ENCODE peak calls at places on chromosomes 16 and 17, in five cellular contexts. Z, B, D, P and C are unnamed samples.

GRCh38 chr16:64410306-64410705 is 711.6 kb downstream of the CDH11 start:
- DNase-seq in P (no peak), Z (no peak), D (no peak), B (no peak), C (no peak)

GRCh38 chr17:4593021-4593797 is 8.9 kb downstream of the SMTNL2 start:
- DNase-seq in Z (no peak), B (no peak), P (no peak), D (no peak), C (no peak)

GRCh38 chr17:51133365-51133764 is 12.7 kb upstream of the SPAG9 start:
- DNase-seq in D (no peak), Z (no peak), P (no peak), B (no peak), C (no peak)

GRCh38 chr16:15658149-15658548 is 8.1 kb downstream of the NDE1 start:
- DNase-seq in B (no peak), Z (no peak), P (no peak), D (no peak), C (no peak)

GRCh38 chr16:66344533-66345145 is 21.9 kb upstream of the CDH5 start:
- DNase-seq in B (no peak), D (no peak), Z (peak), P (no peak), C (no peak)

GRCh38 chr16:7221157-7221556 is 111.5 kb upstream of the RBFOX1 start:
- DNase-seq in Z (no peak), P (no peak), D (no peak), B (no peak), C (no peak)

GRCh38 chr16:27759947-27760844 is 210.3 kb downstream of the KATNIP start:
- DNase-seq in P (no peak), Z (no peak), D (no peak), B (no peak), C (no peak)

GRCh38 chr16:79644977-79645667 is 44.6 kb upstream of the MAF start:
- DNase-seq in Z (no peak), D (no peak), P (no peak), B (no peak), C (no peak)

GRCh38 chr17:4968916-4969550 is 1.4 kb upstream of the SPAG7 start:
- DNase-seq in P (no peak), D (no peak), Z (no peak), B (no peak), C (no peak)

GRCh38 chr17:28345420-28346198 is 10.0 kb downstream of the TNFAIP1 start:
- DNase-seq in P (no peak), Z (no peak), B (no peak), D (no peak), C (no peak)

GRCh38 chr16:30903002-30903401 is 6.6 kb downstream of the CTF1 start:
- DNase-seq in D (no peak), P (no peak), B (no peak), Z (no peak), C (no peak)

GRCh38 chr16:25027281-25027680 is 12.1 kb upstream of the ARHGAP17 start:
- DNase-seq in B (no peak), Z (no peak), P (no peak), D (no peak), C (no peak)

DNA sequence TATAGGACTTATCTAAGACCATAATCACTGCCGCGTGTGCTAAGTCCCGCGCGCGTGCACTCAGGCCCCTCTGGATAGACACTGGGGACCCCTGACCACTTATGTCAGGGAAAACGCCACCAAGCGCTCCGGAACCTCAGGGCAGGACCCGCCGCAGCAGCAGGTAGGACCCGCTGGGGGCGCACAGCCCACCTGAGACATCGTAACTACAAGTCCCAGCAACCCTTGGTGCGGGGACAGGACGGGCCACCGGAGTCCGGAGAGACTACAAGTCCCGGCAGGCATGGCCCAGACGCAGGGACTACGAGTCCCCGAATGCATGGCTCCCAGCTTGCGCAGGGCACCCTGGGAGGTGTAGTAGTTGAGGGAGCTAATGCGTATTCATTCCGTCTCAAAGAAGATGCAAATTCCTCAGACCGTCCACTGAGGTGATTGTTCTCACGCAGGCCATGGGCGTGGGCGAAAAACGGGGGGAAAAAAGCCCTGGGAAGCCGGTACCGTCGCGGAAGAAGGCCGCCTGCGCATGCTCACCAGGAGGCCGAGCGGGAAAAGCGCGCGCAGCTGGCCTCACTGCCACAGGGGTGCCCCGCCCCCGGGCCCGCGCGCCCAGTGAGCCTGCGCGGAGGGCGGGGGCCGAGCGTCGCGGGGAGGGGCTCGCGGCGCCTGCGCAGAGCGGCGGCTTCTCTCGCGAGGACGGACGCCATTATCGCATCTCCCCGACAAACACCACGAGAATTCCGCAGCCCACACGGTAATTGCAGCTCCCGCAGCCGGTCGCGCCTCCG is at the start of gene BANP:
- DNase-seq in Z (peak), D (peak), P (peak), B (peak), C (peak)
- TF ChIP-seq POLR2A in Z (peak), D (peak), P (peak), B (peak), C (no peak)

DNA sequence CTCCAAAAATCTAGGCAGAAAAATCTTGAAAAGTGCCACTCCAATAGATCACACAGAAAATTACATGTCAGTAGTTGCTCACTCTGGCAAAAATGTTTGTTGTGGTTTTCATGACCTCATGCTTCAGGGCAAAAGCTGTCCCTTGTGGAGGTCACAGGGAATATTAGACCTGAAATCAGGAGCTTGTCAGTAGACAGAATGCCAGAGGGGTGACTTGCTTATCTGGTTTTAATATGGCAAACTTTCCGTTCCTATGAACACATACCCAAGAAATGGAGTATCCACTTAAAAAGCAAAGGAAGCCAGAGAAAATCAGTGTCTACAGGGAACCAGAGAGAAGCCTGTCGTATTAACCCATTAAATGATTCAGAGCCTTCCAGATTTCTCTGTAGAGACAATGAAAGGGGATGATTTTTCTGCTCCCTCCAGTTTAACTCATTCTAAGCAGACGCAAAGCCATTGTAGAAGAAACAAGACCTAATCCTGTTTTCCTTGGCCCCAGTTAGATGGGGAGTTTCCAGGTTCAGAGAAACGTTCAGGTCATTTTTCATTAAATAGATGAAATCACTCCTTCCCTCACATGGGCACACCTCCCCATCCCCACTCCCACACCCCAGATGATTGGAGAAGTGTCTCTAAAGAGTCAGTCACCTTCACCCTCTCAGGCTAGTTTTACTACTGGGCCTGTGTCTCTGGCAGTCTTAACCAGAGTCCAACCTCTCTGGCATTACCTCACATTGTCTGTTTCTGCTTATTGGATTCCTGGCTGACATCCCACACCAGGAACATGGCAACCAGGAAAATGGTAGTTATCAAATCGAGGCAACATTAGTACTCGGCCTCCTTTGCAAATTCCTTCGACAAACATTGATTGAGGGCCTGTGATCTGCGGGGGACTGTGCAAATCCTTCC is 6.0 kb downstream of the SOX9 start:
- DNase-seq in P (no peak), Z (peak), D (no peak), B (no peak), C (no peak)
- TF ChIP-seq POLR2AphosphoS5 in P (no peak), Z (peak), D (no peak), B (peak), C (peak)

GRCh38 chr17:45046536-45047125 is 4.8 kb downstream of the DCAKD start:
- DNase-seq in B (peak), Z (no peak), D (no peak), P (no peak), C (no peak)

GRCh38 chr17:45042346-45043120 is 8.9 kb downstream of the DCAKD start:
- DNase-seq in Z (no peak), P (no peak), D (peak), B (no peak), C (no peak)

GRCh38 chr17:45043268-45043681 is 8.2 kb downstream of the DCAKD start:
- DNase-seq in D (no peak), Z (no peak), B (no peak), P (no peak), C (no peak)

GRCh38 chr17:45040459-45040858 is 11.0 kb downstream of the DCAKD start:
- DNase-seq in B (no peak), Z (no peak), P (peak), D (no peak), C (no peak)

DNA sequence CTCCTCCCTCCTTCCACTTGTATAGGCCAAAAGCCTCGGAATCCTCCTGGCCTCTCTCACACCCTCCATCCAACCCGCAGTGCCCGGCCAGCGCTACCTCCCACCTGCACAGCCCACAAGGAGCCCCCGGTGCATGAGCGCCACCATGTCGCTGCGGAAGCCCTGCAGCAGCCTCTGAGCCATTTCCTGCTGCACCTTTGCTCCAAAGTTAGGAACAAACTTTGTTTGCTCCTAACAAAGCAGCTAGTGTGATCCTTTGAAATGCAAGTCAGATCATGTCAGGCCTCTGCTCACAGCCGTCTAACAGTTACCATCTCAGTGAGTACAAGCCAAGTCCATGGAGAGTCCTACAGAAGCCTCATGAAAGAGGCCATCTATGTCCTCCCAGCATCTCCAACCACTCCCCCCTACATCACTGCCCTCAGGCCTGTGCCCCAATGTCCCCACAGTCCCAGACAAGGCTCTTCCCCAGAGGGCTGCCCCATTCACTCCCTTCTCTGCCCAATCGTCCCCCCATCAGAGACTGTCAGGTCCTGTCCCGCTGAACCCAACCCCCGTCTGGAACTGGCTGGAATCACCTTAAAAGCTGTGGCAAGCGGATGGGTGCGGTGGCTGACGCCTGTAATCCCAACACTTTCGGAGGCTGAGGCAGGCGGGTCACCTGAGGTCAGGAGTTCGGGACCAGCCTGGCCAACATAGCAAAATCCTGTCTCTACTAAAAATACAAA is 7.5 kb downstream of the DCAKD start:
- DNase-seq in P (no peak), Z (peak), B (no peak), D (no peak), C (no peak)
- TF ChIP-seq TAF1 in P (no peak), Z (no peak), B (no peak), D (no peak), C (no peak)

DNA sequence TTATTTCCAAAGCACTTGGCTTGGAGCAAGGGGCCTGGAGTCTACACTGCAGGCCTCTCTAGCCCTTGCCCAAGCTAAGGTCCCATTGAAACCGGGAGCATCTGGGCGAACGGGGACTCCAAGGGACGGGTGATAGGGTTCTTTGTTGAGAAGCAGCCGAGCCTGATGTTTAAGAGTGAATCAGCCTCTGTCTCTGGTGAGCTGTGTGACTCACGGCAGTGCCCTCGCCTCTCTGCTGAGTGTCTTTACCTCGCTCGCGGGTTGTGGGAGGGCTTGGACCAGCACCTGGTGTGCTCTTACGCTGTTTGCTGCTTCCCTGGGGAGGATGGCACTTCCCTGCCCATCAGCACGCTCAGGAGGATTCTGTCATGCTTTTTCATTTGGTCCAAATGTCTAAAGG is 1.3 kb downstream of the HGS start:
- DNase-seq in B (no peak), Z (no peak), P (no peak), D (no peak), C (peak)
- TF ChIP-seq POLR2A in B (peak), Z (no peak), P (no peak), D (no peak), C (no peak)

DNA sequence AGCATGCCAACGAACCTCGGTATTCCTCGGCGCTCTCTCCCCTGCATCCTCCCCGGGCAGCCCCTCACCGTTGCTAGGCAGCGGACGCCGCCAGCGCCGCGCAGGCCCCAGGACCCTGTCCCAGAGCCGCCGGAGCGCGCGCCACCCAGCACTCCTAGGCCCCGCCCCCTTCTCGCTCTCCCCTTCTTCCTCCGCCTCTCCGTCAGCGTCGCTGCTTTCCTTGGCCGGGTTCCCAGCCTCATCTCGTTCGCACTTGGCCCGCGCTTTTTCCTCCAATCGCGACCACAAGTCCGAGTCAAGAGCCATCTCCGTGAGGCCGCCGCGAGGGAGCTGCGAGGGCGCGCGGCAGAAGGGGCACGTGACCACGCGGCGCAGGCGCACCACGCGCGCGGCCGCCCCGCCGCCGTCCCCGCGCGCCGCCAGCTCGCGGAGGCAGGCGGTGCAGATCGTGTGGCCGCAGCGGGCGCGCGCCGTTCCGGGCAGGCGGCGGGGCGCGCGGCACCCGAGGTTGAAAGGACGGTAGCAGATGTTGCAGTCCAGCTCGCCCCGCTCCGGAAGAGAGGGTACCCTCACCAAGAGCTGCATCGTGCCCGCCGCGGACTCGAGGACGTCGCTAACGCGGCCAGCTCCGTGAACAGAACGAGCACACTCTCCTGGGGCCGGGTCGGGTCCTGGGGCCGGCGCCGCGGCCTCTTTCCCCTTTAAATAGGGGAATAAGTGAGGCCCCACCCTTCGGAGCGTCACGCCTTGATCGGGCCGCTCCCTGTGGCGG is at the start of gene RNF227:
- DNase-seq in P (peak), Z (peak), B (peak), D (peak), C (peak)
- TF ChIP-seq POLR2AphosphoS5 in P (no peak), Z (no peak), B (no peak), D (peak), C (peak)

GRCh38 chr16:9374076-9374475 is 282.6 kb downstream of the HAPSTR1 start:
- DNase-seq in P (no peak), Z (no peak), B (no peak), D (no peak), C (no peak)

GRCh38 chr16:9378876-9379275 is 287.4 kb downstream of the HAPSTR1 start:
- DNase-seq in D (no peak), P (no peak), Z (peak), B (no peak), C (no peak)

GRCh38 chr16:9370071-9370491 is 278.6 kb downstream of the HAPSTR1 start:
- DNase-seq in B (no peak), Z (no peak), D (no peak), P (no peak), C (no peak)

GRCh38 chr16:9371713-9372448 is 280.4 kb downstream of the HAPSTR1 start:
- DNase-seq in D (no peak), B (no peak), P (no peak), Z (no peak), C (no peak)

GRCh38 chr16:9372934-9373890 is 281.8 kb downstream of the HAPSTR1 start:
- DNase-seq in P (no peak), Z (no peak), D (no peak), B (no peak), C (no peak)
- TF ChIP-seq TAF1 in P (no peak), Z (no peak), D (no peak), B (no peak), C (no peak)

GRCh38 chr17:43530303-43531081 is 15.6 kb downstream of the ETV4 start:
- DNase-seq in B (no peak), D (no peak), P (peak), Z (peak), C (no peak)
- TF ChIP-seq POLR2A in B (no peak), D (no peak), P (peak), Z (peak), C (no peak)

DNA sequence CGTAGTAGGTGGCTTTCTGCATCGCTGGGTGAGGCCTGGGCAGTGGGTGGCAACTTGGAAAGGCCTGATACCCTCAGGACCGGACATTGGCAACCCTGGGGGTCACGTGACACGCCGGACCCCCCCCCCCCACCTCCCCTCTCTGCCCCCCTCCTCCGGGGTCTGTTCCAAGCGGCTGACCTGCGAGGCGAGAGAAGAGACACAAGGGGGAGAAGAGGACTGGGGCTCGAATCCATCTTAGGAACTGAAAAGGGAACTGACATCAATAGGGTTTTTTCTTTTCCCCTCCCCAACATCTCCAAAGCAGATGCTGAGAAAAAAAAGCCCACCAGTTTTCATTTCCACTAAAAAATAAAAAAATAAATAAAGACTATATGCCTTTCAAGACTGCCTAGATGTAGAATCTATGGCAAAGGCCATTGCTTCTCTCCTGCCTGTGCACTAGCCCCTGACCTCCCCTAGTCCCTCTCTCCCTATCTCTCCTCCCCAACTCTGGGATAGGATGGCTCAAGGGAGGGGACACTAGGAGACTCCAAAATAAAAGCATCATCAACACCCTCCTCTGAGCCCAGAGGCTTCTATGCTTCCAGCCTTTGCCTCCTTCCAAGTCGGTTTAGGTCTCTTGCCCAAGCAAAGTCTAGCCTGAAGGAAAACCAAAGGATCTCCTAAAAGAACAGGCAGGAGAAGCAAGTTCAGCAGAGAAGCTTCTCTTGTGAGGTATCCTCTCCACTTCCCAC is 7.7 kb upstream of the HOXB2 start:
- DNase-seq in P (no peak), D (no peak), B (no peak), Z (no peak), C (no peak)
- TF ChIP-seq POLR2AphosphoS5 in P (no peak), D (no peak), B (no peak), Z (no peak), C (no peak)